ENCODE peak calls at places on chromosomes 7 and 10, in eight cellular contexts. O, F, M, B, G, Y, D and J are unnamed samples.
A peak's percentile ranks its signal among the peaks of the same experiment; 100 is the strongest.

GRCh38 chr10:84097787-84098353 is 41.4 kb upstream of the GHITM start:
- DNase-seq in O (no peak), F (peak; percentile 38), M (no peak), B (no peak), G (no peak), Y (no peak), D (no peak), J (peak; percentile 15)

GRCh38 chr10:124624875-124625274 is 119.3 kb downstream of the FAM53B start:
- DNase-seq in O (no peak), F (no peak), M (no peak), B (no peak), G (no peak), Y (no peak), D (no peak), J (no peak)

GRCh38 chr7:94069154-94069739 is 65.1 kb upstream of the BET1 start:
- DNase-seq in O (no peak), F (peak; percentile 39), M (no peak), B (no peak), G (no peak), Y (no peak), D (no peak), J (no peak)

GRCh38 chr10:6011558-6011957 is 34.2 kb upstream of the IL15RA start:
- DNase-seq in O (no peak), F (no peak), M (no peak), B (no peak), G (no peak), Y (no peak), D (no peak), J (no peak)

GRCh38 chr7:131106681-131107342 is 220.9 kb upstream of the MKLN1 start:
- DNase-seq in O (peak; percentile 60), F (peak; percentile 82), M (no peak), B (peak; percentile 66), G (peak; percentile 45), Y (no peak), D (no peak), J (peak; percentile 24)

GRCh38 chr7:102255916-102256315 is 30.8 kb upstream of the SH2B2 start:
- DNase-seq in O (no peak), F (no peak), M (no peak), B (no peak), G (no peak), Y (no peak), D (no peak), J (no peak)

GRCh38 chr7:1611708-1612241 is 41.9 kb upstream of the PSMG3 start:
- DNase-seq in O (no peak), F (no peak), M (peak; percentile 87), B (no peak), G (no peak), Y (no peak), D (peak; percentile 89), J (no peak)

GRCh38 chr7:113086431-113086888 is at the start of gene GPR85:
- DNase-seq in O (peak; percentile 19), F (peak; percentile 69), M (no peak), B (no peak), G (no peak), Y (no peak), D (no peak), J (peak; percentile 78)

GRCh38 chr7:20700491-20701231 is 85.2 kb downstream of the ABCB5 start:
- DNase-seq in O (no peak), F (no peak), M (no peak), B (no peak), G (no peak), Y (no peak), D (no peak), J (no peak)

GRCh38 chr10:6383099-6383812 is 180.5 kb downstream of the PFKFB3 start:
- DNase-seq in O (no peak), F (no peak), M (no peak), B (no peak), G (no peak), Y (no peak), D (peak; percentile 35), J (no peak)

GRCh38 chr7:23106801-23107713 is 1.5 kb downstream of the KLHL7 start:
- DNase-seq in O (no peak), F (peak; percentile 31), M (no peak), B (no peak), G (no peak), Y (no peak), D (no peak), J (no peak)

GRCh38 chr7:85927226-85927625 is 716.5 kb upstream of the GRM3 start:
- DNase-seq in O (no peak), F (no peak), M (no peak), B (no peak), G (no peak), Y (no peak), D (no peak), J (no peak)

GRCh38 chr10:47030191-47030698 is 119.0 kb downstream of the PTPN20 start:
- DNase-seq in O (no peak), F (no peak), M (no peak), B (peak; percentile 36), G (no peak), Y (no peak), D (no peak), J (no peak)

GRCh38 chr10:97599272-97599619 is 9.7 kb downstream of the C10orf62 start:
- DNase-seq in O (no peak), F (no peak), M (no peak), B (no peak), G (no peak), Y (no peak), D (no peak), J (no peak)